ENCODE peak calls at places on chromosome 22, in ten cellular contexts. F is mammary epithelial cell, S is cardiac muscle cell, O is heart right ventricle, K is small intestine, X is left ventricle myocardium inferior, H is HCT116, T is colonic mucosa, M is adrenal gland, A is A549. L is an unnamed sample.

GRCh38 chr22:47918936-47919505 is 1156.6 kb downstream of the TBC1D22A start:
- DNase-seq in F (no peak), S (no peak), O (no peak), K (no peak), X (no peak), H (no peak), T (no peak), M (no peak), A (no peak), L (no peak)

GRCh38 chr22:17870408-17870807 is 96.1 kb upstream of the BID start:
- DNase-seq in F (no peak), S (no peak), O (no peak), K (peak; percentile 67), X (no peak), H (no peak), T (no peak), M (no peak), A (no peak), L (no peak)

GRCh38 chr22:49032821-49033220 is 794.9 kb downstream of the BRD1 start:
- DNase-seq in F (no peak), S (no peak), O (no peak), K (no peak), X (no peak), H (no peak), T (no peak), M (no peak), A (no peak), L (no peak)

GRCh38 chr22:43851979-43852307 is 10.4 kb downstream of the SULT4A1 start:
- DNase-seq in F (no peak), S (no peak), O (no peak), K (no peak), X (no peak), H (no peak), T (no peak), M (no peak), A (no peak), L (no peak)

GRCh38 chr22:20627432-20627831 is 120.0 kb downstream of the MED15 start:
- DNase-seq in F (no peak), S (no peak), O (no peak), K (no peak), X (no peak), H (no peak), T (no peak), M (no peak), A (no peak), L (no peak)

GRCh38 chr22:24938741-24939341 is 7.7 kb downstream of the LHFPL7 start:
- DNase-seq in F (peak; percentile 48), S (peak; percentile 60), O (peak; percentile 20), K (peak; percentile 50), X (no peak), H (no peak), T (peak; percentile 48), M (no peak), A (peak; percentile 40), L (no peak)

GRCh38 chr22:39197578-39197977 is 45.1 kb upstream of the CBX7 start:
- DNase-seq in F (no peak), S (no peak), O (no peak), K (no peak), X (no peak), H (no peak), T (no peak), M (no peak), A (no peak), L (no peak)

GRCh38 chr22:27850000-27850465 is 48.5 kb upstream of the MN1 start:
- DNase-seq in F (no peak), S (peak; percentile 83), O (peak; percentile 44), K (no peak), X (peak; percentile 41), H (no peak), T (no peak), M (no peak), A (no peak), L (peak; percentile 55)

GRCh38 chr22:44576311-44577260 is 78.6 kb upstream of the RTL6 start:
- DNase-seq in F (no peak), S (no peak), O (no peak), K (no peak), X (no peak), H (no peak), T (no peak), M (no peak), A (no peak), L (no peak)

DNA sequence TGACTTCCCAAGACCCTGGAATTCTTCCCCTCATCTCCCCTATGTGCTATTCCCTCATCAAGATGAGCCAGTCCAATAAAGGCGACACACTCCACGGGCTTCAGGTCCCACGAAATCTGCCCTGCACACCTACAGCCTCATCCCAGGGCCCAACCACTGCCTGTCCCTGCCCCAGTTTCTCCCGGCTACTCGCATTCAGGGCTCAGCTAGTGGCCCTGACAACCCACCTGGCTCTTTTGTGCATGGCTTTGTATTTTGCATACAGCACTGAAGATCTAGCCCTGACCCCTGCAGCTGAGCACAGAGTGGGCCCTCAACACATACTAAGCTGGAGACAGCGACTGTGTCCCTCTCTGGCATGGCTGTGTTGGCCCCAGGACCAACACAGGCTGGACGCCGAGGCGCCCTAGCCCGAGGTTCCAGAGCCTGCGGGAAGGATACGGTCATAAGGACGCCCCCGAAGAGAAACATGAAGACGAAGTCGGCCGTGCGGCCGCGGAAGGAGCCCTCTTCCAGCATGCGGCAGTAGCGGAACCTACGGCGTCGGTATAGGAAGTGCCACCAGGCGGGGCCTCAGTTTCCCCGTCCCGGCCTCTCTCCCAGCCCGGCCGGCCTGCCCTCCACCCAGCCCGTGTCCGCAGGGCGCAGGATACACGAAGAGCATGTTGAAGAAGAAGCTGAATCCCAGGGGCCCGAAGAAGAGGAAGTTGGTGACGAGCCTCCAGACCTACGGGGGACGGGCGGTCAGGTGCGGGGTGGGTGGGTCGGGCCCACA is 708 bp downstream of the DERL3 start:
- DNase-seq in F (no peak), S (no peak), O (no peak), K (no peak), X (no peak), H (no peak), T (no peak), M (no peak), A (no peak), L (no peak)
- H3K27ac ChIP-seq in F (no peak overlapping the region), S (peak overlapping the region; percentile 55), O (peak overlapping the region; percentile 89), K (no peak overlapping the region), X (peak overlapping the region; percentile 96), H (no peak overlapping the region), T (no peak overlapping the region), M (no peak overlapping the region), A (no peak overlapping the region), L (peak overlapping the region; percentile 98)

GRCh38 chr22:41913842-41914534 is 886 bp downstream of the SHISA8 start:
- DNase-seq in F (no peak), S (no peak), O (no peak), K (no peak), X (no peak), H (no peak), T (no peak), M (no peak), A (no peak), L (no peak)
- H3K4me3 ChIP-seq in F (no peak overlapping the region), S (no peak overlapping the region), O (no peak overlapping the region), K (peak overlapping the region; percentile 8), X (peak overlapping the region; percentile 65), H (no peak overlapping the region), T (no peak overlapping the region), M (peak overlapping the region; percentile 79), A (peak overlapping the region; percentile 63), L (no peak overlapping the region)

GRCh38 chr22:46458525-46458924 is 78.9 kb downstream of the CELSR1 start:
- DNase-seq in F (no peak), S (no peak), O (no peak), K (no peak), X (no peak), H (no peak), T (no peak), M (no peak), A (no peak), L (no peak)
- H3K4me1 ChIP-seq in F (peaks cover 47% of the 10 kb centered on the region), S (peaks cover 5% of the 10 kb centered on the region), O (no peaks in the 10 kb centered on the region), K (no peaks in the 10 kb centered on the region), X (peaks cover under 1% of the 10 kb centered on the region), H (peaks cover 82% of the 10 kb centered on the region), T (no peaks in the 10 kb centered on the region), M (no peaks in the 10 kb centered on the region), A (peaks cover 38% of the 10 kb centered on the region), L (no peaks in the 10 kb centered on the region)

DNA sequence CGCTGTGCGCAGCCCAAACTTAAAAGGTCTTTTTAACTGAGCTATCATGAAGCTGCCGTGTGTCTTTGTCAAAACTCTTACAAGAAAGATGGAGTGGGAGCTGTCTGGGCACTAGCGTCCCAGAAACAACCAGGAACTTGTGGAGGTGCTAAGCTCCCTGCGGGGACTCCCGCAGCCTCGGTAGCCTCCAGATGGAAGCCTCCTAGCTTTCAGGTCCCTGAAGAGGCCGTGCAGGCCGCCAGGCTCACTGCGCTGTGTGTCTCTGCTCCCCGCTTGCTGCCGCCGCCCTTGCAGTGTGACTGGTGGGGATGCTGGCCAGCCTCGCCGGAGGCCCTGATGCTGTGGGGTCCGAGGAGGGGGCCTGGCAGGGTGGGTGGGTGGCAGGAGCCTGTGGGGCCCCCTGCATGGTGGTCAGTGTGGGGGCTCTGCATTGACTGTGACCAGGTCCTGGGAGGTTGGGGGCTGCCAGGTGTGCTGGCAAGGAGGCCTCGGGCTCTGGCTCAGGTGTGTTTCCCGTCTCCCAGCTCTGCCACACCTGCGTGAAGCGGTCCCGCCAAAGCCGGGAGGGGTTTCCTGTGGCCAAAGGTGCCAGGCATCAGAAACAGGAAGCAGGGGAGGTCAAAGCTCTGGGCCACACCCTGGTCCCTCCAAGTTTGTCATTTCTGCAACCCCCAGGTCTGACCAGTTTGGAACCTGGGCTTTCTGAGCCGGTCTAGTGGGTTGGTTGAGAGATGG is 1.2 kb downstream of the TRABD start:
- DNase-seq in F (peak; percentile 17), S (no peak), O (no peak), K (peak; percentile 81), X (no peak), H (no peak), T (peak; percentile 81), M (no peak), A (no peak), L (no peak)
- H3K27ac ChIP-seq in F (peak overlapping the region; percentile 40), S (peak overlapping the region; percentile 57), O (peak overlapping the region; percentile 68), K (peak overlapping the region; percentile 75), X (peak overlapping the region; percentile 69), H (peak overlapping the region; percentile 81), T (peak overlapping the region; percentile 56), M (no peak overlapping the region), A (peak overlapping the region; percentile 84), L (peak overlapping the region; percentile 62)

GRCh38 chr22:46078241-46079092 is 71.9 kb upstream of the PPARA start:
- DNase-seq in F (peak; percentile 91), S (no peak), O (peak; percentile 80), K (no peak), X (peak; percentile 82), H (no peak), T (no peak), M (peak; percentile 90), A (no peak), L (no peak)
- H3K4me3 ChIP-seq in F (peak overlapping the region; percentile 93), S (no peak overlapping the region), O (peak overlapping the region; percentile 93), K (no peak overlapping the region), X (peak overlapping the region; percentile 96), H (peak overlapping the region; percentile 60), T (no peak overlapping the region), M (peak overlapping the region; percentile 58), A (peak overlapping the region; percentile 73), L (peak overlapping the region; percentile 82)

GRCh38 chr22:37749831-37750595 is 53.2 kb downstream of the TRIOBP start:
- DNase-seq in F (peak; percentile 97), S (peak; percentile 50), O (no peak), K (no peak), X (peak; percentile 46), H (no peak), T (no peak), M (peak; percentile 85), A (no peak), L (no peak)
- H3K4me1 ChIP-seq in F (peaks cover 74% of the 10 kb centered on the region), S (peaks cover 48% of the 10 kb centered on the region), O (peaks cover 54% of the 10 kb centered on the region), K (peaks cover 9% of the 10 kb centered on the region), X (peaks cover 96% of the 10 kb centered on the region), H (peaks cover 85% of the 10 kb centered on the region), T (peaks cover 34% of the 10 kb centered on the region), M (peaks cover 74% of the 10 kb centered on the region), A (peaks cover 71% of the 10 kb centered on the region), L (peaks cover 62% of the 10 kb centered on the region)